ENCODE peak calls at places on chromosome 12, in nine cellular contexts. One of them, this sample, is unnamed.

GRCh38 chr12:46401703-46402102 is 29.1 kb upstream of the SLC38A2 start:
- DNase-seq in foreskin fibroblast: peak; percentile 78
- DNase-seq in ovary: peak; percentile 70
- DNase-seq in PC-3: no peak
- DNase-seq in left ventricle myocardium inferior: peak; percentile 37
- DNase-seq in tibial nerve: no peak
- DNase-seq in kidney epithelial cell: no peak
- DNase-seq in HFF-Myc: no peak
- DNase-seq in cardiac muscle cell: peak; percentile 17
- DNase-seq in this sample: peak; percentile 38

GRCh38 chr12:7293670-7294069 is 10.2 kb upstream of the ACSM4 start:
- DNase-seq in kidney epithelial cell: no peak
- DNase-seq in left ventricle myocardium inferior: no peak
- DNase-seq in cardiac muscle cell: peak; percentile 6
- DNase-seq in foreskin fibroblast: no peak
- DNase-seq in tibial nerve: no peak
- DNase-seq in HFF-Myc: no peak
- DNase-seq in PC-3: no peak
- DNase-seq in ovary: no peak
- DNase-seq in this sample: no peak

GRCh38 chr12:104420868-104421267 is 35.9 kb upstream of the CHST11 start:
- DNase-seq in cardiac muscle cell: no peak
- DNase-seq in foreskin fibroblast: no peak
- DNase-seq in left ventricle myocardium inferior: no peak
- DNase-seq in ovary: no peak
- DNase-seq in kidney epithelial cell: no peak
- DNase-seq in PC-3: peak; percentile 70
- DNase-seq in tibial nerve: no peak
- DNase-seq in HFF-Myc: no peak
- DNase-seq in this sample: no peak

GRCh38 chr12:120711411-120711810 is 1.2 kb downstream of the UNC119B start:
- DNase-seq in HFF-Myc: no peak
- DNase-seq in PC-3: no peak
- DNase-seq in foreskin fibroblast: no peak
- DNase-seq in ovary: no peak
- DNase-seq in kidney epithelial cell: no peak
- DNase-seq in left ventricle myocardium inferior: no peak
- DNase-seq in tibial nerve: no peak
- DNase-seq in cardiac muscle cell: no peak
- DNase-seq in this sample: no peak

GRCh38 chr12:76198839-76199238 is 114.4 kb upstream of the NAP1L1 start:
- DNase-seq in PC-3: no peak
- DNase-seq in HFF-Myc: no peak
- DNase-seq in foreskin fibroblast: no peak
- DNase-seq in cardiac muscle cell: no peak
- DNase-seq in left ventricle myocardium inferior: no peak
- DNase-seq in ovary: no peak
- DNase-seq in kidney epithelial cell: no peak
- DNase-seq in tibial nerve: no peak
- DNase-seq in this sample: no peak

GRCh38 chr12:12010277-12011031 is 60.3 kb upstream of the BCL2L14 start:
- DNase-seq in tibial nerve: peak; percentile 40
- DNase-seq in PC-3: peak; percentile 54
- DNase-seq in cardiac muscle cell: no peak
- DNase-seq in ovary: no peak
- DNase-seq in kidney epithelial cell: peak; percentile 60
- DNase-seq in foreskin fibroblast: peak; percentile 15
- DNase-seq in left ventricle myocardium inferior: peak; percentile 36
- DNase-seq in HFF-Myc: no peak
- DNase-seq in this sample: peak; percentile 44

GRCh38 chr12:52496054-52496453 is 3.0 kb upstream of the KRT6A start:
- DNase-seq in kidney epithelial cell: no peak
- DNase-seq in cardiac muscle cell: peak; percentile 19
- DNase-seq in tibial nerve: no peak
- DNase-seq in HFF-Myc: no peak
- DNase-seq in foreskin fibroblast: no peak
- DNase-seq in left ventricle myocardium inferior: no peak
- DNase-seq in ovary: no peak
- DNase-seq in PC-3: no peak
- DNase-seq in this sample: no peak

GRCh38 chr12:80778005-80778541 is 61.4 kb downstream of the MYF5 start:
- DNase-seq in ovary: no peak
- DNase-seq in left ventricle myocardium inferior: peak; percentile 31
- DNase-seq in foreskin fibroblast: peak; percentile 98
- DNase-seq in PC-3: peak; percentile 52
- DNase-seq in HFF-Myc: peak; percentile 99
- DNase-seq in cardiac muscle cell: peak; percentile 10
- DNase-seq in tibial nerve: peak; percentile 42
- DNase-seq in kidney epithelial cell: peak; percentile 63
- DNase-seq in this sample: peak; percentile 93

GRCh38 chr12:5648692-5649338 is 216.9 kb downstream of the NTF3 start:
- DNase-seq in foreskin fibroblast: peak; percentile 37
- DNase-seq in tibial nerve: peak; percentile 29
- DNase-seq in kidney epithelial cell: no peak
- DNase-seq in left ventricle myocardium inferior: no peak
- DNase-seq in ovary: no peak
- DNase-seq in HFF-Myc: peak; percentile 4
- DNase-seq in PC-3: peak; percentile 29
- DNase-seq in cardiac muscle cell: peak; percentile 78
- DNase-seq in this sample: peak; percentile 5

GRCh38 chr12:20524113-20524512 is 155.8 kb downstream of the PDE3A start:
- DNase-seq in kidney epithelial cell: no peak
- DNase-seq in left ventricle myocardium inferior: no peak
- DNase-seq in tibial nerve: no peak
- DNase-seq in PC-3: no peak
- DNase-seq in foreskin fibroblast: no peak
- DNase-seq in ovary: no peak
- DNase-seq in HFF-Myc: no peak
- DNase-seq in cardiac muscle cell: no peak
- DNase-seq in this sample: no peak

GRCh38 chr12:46371718-46372130 is 849 bp downstream of the SLC38A2 start:
- DNase-seq in tibial nerve: peak; percentile 52
- DNase-seq in HFF-Myc: no peak
- DNase-seq in kidney epithelial cell: no peak
- DNase-seq in PC-3: peak; percentile 35
- DNase-seq in left ventricle myocardium inferior: peak; percentile 67
- DNase-seq in foreskin fibroblast: peak; percentile 77
- DNase-seq in ovary: peak; percentile 79
- DNase-seq in cardiac muscle cell: peak; percentile 68
- DNase-seq in this sample: peak; percentile 45

GRCh38 chr12:58757422-58757821 is 162.9 kb downstream of the LRIG3 start:
- DNase-seq in cardiac muscle cell: no peak
- DNase-seq in left ventricle myocardium inferior: no peak
- DNase-seq in HFF-Myc: peak; percentile 87
- DNase-seq in tibial nerve: no peak
- DNase-seq in PC-3: peak; percentile 9
- DNase-seq in kidney epithelial cell: no peak
- DNase-seq in ovary: no peak
- DNase-seq in foreskin fibroblast: peak; percentile 96
- DNase-seq in this sample: peak; percentile 95

GRCh38 chr12:56243731-56244181 is 13.9 kb downstream of the SLC39A5 start:
- DNase-seq in HFF-Myc: no peak
- DNase-seq in kidney epithelial cell: no peak
- DNase-seq in PC-3: no peak
- DNase-seq in cardiac muscle cell: peak; percentile 43
- DNase-seq in left ventricle myocardium inferior: no peak
- DNase-seq in ovary: no peak
- DNase-seq in foreskin fibroblast: peak; percentile 39
- DNase-seq in tibial nerve: no peak
- DNase-seq in this sample: no peak

DNA sequence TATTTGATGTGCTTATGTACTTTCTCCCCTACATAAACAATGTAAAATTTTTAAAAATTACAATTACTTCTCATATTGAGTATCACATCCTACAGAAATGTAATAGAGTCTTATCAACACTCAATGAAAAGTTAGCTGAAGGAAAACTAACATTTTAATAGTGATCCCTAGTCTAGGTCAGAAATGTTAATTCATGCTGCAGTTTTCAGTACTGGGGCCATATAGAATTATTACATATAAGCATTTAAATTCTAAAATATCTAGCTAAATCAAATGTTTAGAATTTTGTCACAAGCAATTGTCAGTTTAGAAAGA is 37.8 kb downstream of the SLC6A15 start:
- DNase-seq in HFF-Myc: no peak
- DNase-seq in left ventricle myocardium inferior: no peak
- DNase-seq in PC-3: no peak
- DNase-seq in kidney epithelial cell: no peak
- DNase-seq in foreskin fibroblast: no peak
- DNase-seq in ovary: no peak
- DNase-seq in tibial nerve: no peak
- DNase-seq in cardiac muscle cell: no peak
- DNase-seq in this sample: no peak
- TF ChIP-seq CTCF in HFF-Myc: no peak
- TF ChIP-seq CTCF in left ventricle myocardium inferior: no peak
- TF ChIP-seq CTCF in PC-3: no peak
- TF ChIP-seq CTCF in kidney epithelial cell: no peak
- TF ChIP-seq CTCF in foreskin fibroblast: no peak
- TF ChIP-seq CTCF in ovary: no peak
- TF ChIP-seq CTCF in tibial nerve: no peak
- TF ChIP-seq CTCF in cardiac muscle cell: no peak
- TF ChIP-seq CTCF in this sample: no peak

DNA sequence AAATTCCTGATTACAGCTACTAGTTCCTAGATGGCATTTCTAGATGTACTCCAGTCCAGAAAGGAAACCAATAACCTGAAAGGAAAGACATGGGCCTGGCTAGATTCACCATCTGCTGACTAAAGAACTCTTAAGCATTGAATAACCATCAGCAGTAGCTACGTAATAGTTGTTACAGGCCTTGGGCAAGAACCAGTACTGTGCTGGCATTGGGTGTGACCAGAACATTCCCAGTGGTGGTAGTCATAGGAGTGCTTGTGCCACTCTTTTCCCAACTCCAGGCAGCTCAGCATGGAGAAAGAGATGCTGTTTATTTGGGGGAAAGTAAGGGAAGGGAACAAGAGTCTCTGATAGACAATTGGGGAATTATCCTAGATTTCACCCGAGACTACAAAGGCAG is 333.3 kb downstream of the SLC16A7 start:
- DNase-seq in HFF-Myc: no peak
- DNase-seq in PC-3: peak; percentile 83
- DNase-seq in foreskin fibroblast: peak; percentile 93
- DNase-seq in cardiac muscle cell: no peak
- DNase-seq in tibial nerve: no peak
- DNase-seq in ovary: no peak
- DNase-seq in kidney epithelial cell: peak; percentile 35
- DNase-seq in left ventricle myocardium inferior: no peak
- DNase-seq in this sample: no peak
- H3K4me3 ChIP-seq in HFF-Myc: no peak overlapping the region
- H3K4me3 ChIP-seq in PC-3: no peak overlapping the region
- H3K4me3 ChIP-seq in foreskin fibroblast: no peak overlapping the region
- H3K4me3 ChIP-seq in cardiac muscle cell: no peak overlapping the region
- H3K4me3 ChIP-seq in tibial nerve: no peak overlapping the region
- H3K4me3 ChIP-seq in ovary: no peak overlapping the region
- H3K4me3 ChIP-seq in kidney epithelial cell: no peak overlapping the region
- H3K4me3 ChIP-seq in left ventricle myocardium inferior: no peak overlapping the region
- H3K4me3 ChIP-seq in this sample: no peak overlapping the region

DNA sequence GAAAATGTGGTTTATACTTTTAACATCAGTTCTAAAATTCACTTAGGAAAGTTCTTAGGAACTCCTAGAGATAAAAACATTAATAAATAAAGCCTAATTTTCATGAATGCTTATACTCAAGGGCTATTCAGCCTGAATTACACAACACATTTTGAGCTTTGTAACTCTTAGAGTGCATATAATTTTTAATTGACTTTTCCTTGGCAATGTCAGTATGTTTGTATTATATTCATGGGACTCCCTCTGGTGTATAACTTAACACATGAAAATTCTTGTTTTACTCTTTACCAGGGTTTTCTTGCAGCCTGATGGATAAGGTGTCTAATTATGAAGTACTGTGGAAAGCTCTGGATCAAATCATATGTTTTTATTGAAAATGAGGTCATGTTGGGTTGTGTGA is 150.6 kb upstream of the HMGA2 start:
- DNase-seq in ovary: no peak
- DNase-seq in kidney epithelial cell: no peak
- DNase-seq in foreskin fibroblast: peak; percentile 37
- DNase-seq in left ventricle myocardium inferior: no peak
- DNase-seq in PC-3: peak; percentile 32
- DNase-seq in HFF-Myc: no peak
- DNase-seq in tibial nerve: no peak
- DNase-seq in cardiac muscle cell: no peak
- DNase-seq in this sample: no peak
- TF ChIP-seq CTCF in ovary: no peak
- TF ChIP-seq CTCF in kidney epithelial cell: no peak
- TF ChIP-seq CTCF in foreskin fibroblast: no peak
- TF ChIP-seq CTCF in left ventricle myocardium inferior: peak; percentile 41
- TF ChIP-seq CTCF in PC-3: peak; percentile 56
- TF ChIP-seq CTCF in HFF-Myc: no peak
- TF ChIP-seq CTCF in tibial nerve: no peak
- TF ChIP-seq CTCF in cardiac muscle cell: peak; percentile 14
- TF ChIP-seq CTCF in this sample: no peak

GRCh38 chr12:49748800-49749199 is 7.4 kb downstream of the TMBIM6 start:
- DNase-seq in ovary: no peak
- DNase-seq in cardiac muscle cell: peak; percentile 24
- DNase-seq in left ventricle myocardium inferior: no peak
- DNase-seq in foreskin fibroblast: no peak
- DNase-seq in tibial nerve: no peak
- DNase-seq in HFF-Myc: no peak
- DNase-seq in kidney epithelial cell: no peak
- DNase-seq in PC-3: no peak
- DNase-seq in this sample: no peak

GRCh38 chr12:49748306-49748705 is 6.9 kb downstream of the TMBIM6 start:
- DNase-seq in HFF-Myc: no peak
- DNase-seq in ovary: no peak
- DNase-seq in left ventricle myocardium inferior: no peak
- DNase-seq in PC-3: no peak
- DNase-seq in kidney epithelial cell: no peak
- DNase-seq in tibial nerve: no peak
- DNase-seq in foreskin fibroblast: no peak
- DNase-seq in cardiac muscle cell: no peak
- DNase-seq in this sample: no peak

GRCh38 chr12:49741882-49742620 is 694 bp downstream of the TMBIM6 start:
- DNase-seq in tibial nerve: peak; percentile 79
- DNase-seq in ovary: peak; percentile 85
- DNase-seq in foreskin fibroblast: peak; percentile 94
- DNase-seq in left ventricle myocardium inferior: peak; percentile 89
- DNase-seq in cardiac muscle cell: peak; percentile 85
- DNase-seq in HFF-Myc: no peak
- DNase-seq in kidney epithelial cell: peak; percentile 37
- DNase-seq in PC-3: peak; percentile 79
- DNase-seq in this sample: peak; percentile 85

GRCh38 chr12:49740930-49741881 is at the start of gene TMBIM6:
- DNase-seq in HFF-Myc: peak; percentile 100
- DNase-seq in left ventricle myocardium inferior: peak; percentile 99
- DNase-seq in kidney epithelial cell: peak; percentile 100
- DNase-seq in foreskin fibroblast: peak; percentile 100
- DNase-seq in PC-3: peak; percentile 100
- DNase-seq in cardiac muscle cell: peak; percentile 100
- DNase-seq in ovary: peak; percentile 99
- DNase-seq in tibial nerve: peak; percentile 99
- DNase-seq in this sample: peak; percentile 100

DNA sequence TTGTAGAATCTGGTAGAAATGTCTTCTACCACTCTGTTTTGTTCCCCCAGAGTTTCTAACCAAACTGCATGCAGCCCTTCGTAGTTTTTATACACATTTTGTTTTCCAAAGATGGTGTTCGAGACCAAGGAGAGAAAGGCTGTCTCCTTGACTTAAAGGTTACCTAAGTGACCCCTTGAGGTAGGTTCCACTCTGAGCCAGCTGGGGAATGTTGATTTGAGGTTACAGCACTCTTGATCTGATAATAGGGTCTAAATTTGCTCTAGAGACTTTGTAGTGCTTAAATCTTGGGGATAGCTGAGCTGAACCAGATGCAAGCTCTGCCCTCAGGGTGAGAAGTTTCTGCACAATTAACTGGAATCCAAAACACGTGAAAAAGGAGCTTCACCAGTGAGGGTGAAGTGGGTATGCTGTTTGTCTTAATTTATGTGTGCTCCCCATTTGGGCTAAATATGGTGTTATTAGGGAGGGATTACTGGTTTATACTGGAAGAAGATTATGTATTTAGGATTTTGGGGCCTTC is 3.1 kb downstream of the TMBIM6 start:
- DNase-seq in ovary: no peak
- DNase-seq in HFF-Myc: no peak
- DNase-seq in PC-3: no peak
- DNase-seq in cardiac muscle cell: no peak
- DNase-seq in foreskin fibroblast: no peak
- DNase-seq in left ventricle myocardium inferior: no peak
- DNase-seq in tibial nerve: no peak
- DNase-seq in kidney epithelial cell: no peak
- DNase-seq in this sample: no peak
- H3K4me3 ChIP-seq in ovary: no peak overlapping the region
- H3K4me3 ChIP-seq in HFF-Myc: no peak overlapping the region
- H3K4me3 ChIP-seq in PC-3: peak overlapping the region; percentile 9
- H3K4me3 ChIP-seq in cardiac muscle cell: no peak overlapping the region
- H3K4me3 ChIP-seq in foreskin fibroblast: peak overlapping the region; percentile 7
- H3K4me3 ChIP-seq in left ventricle myocardium inferior: peak overlapping the region; percentile 89
- H3K4me3 ChIP-seq in tibial nerve: no peak overlapping the region
- H3K4me3 ChIP-seq in kidney epithelial cell: no peak overlapping the region
- H3K4me3 ChIP-seq in this sample: no peak overlapping the region

This sample was measured in brain microvascular endothelial cell.